ENCODE peak calls at places on chromosomes 13 and 19, in ten cellular contexts. Y, N, S, K, B, O, G, A, L and F are unnamed samples. For H3K4me1, the result is how much of the 10 kb centered on the place peaks cover.

GRCh38 chr13:99067160-99067985 is 89.5 kb upstream of the DOCK9 start:
- DNase-seq in N (no peak), L (no peak), O (peak), G (no peak), S (no peak), A (no peak), B (no peak), K (no peak), Y (no peak), F (no peak)

GRCh38 chr19:47350599-47350998 is 1.5 kb downstream of the DHX34 start:
- DNase-seq in O (no peak), S (no peak), Y (no peak), N (no peak), K (no peak), A (no peak), L (no peak), G (no peak), B (no peak), F (no peak)

GRCh38 chr19:32199501-32200040 is 145.8 kb upstream of the ZNF507 start:
- DNase-seq in N (no peak), S (no peak), A (no peak), L (no peak), K (no peak), G (no peak), Y (no peak), O (no peak), B (no peak), F (no peak)

GRCh38 chr19:28701491-28701890 is 511.5 kb downstream of the UQCRFS1 start:
- DNase-seq in O (no peak), B (no peak), G (no peak), A (no peak), L (no peak), Y (no peak), S (no peak), K (no peak), N (no peak), F (no peak)

GRCh38 chr13:64753606-64754005 is 2476.5 kb downstream of the PCDH9 start:
- DNase-seq in S (no peak), O (no peak), L (no peak), G (no peak), B (no peak), A (no peak), K (no peak), N (no peak), Y (no peak), F (no peak)

GRCh38 chr19:4425531-4425930 is 23.1 kb downstream of the CHAF1A start:
- DNase-seq in A (no peak), S (no peak), L (no peak), G (no peak), O (no peak), K (no peak), N (no peak), B (no peak), Y (no peak), F (no peak)

GRCh38 chr19:4913996-4914735 is 4.9 kb downstream of the UHRF1 start:
- DNase-seq in O (no peak), S (no peak), K (peak), Y (no peak), B (no peak), N (no peak), A (no peak), L (no peak), G (no peak), F (no peak)

GRCh38 chr13:29514720-29515310 is 80.7 kb downstream of the SLC7A1 start:
- DNase-seq in K (no peak), N (no peak), S (no peak), Y (no peak), L (no peak), O (no peak), G (no peak), A (no peak), B (no peak), F (no peak)

GRCh38 chr13:35549481-35549880 is 73.0 kb upstream of the MAB21L1 start:
- DNase-seq in A (no peak), G (no peak), K (no peak), L (no peak), N (no peak), B (no peak), O (no peak), S (no peak), Y (no peak), F (no peak)

GRCh38 chr19:39082745-39083598 is 1.2 kb upstream of the ACP7 start:
- DNase-seq in N (no peak), G (no peak), O (no peak), A (no peak), Y (no peak), L (no peak), K (no peak), B (no peak), S (no peak), F (no peak)
- H3K4me3 ChIP-seq in N (no peak), G (no peak), O (peak), A (no peak), Y (no peak), L (no peak), K (no peak), B (no peak), S (peak), F (no peak)

DNA sequence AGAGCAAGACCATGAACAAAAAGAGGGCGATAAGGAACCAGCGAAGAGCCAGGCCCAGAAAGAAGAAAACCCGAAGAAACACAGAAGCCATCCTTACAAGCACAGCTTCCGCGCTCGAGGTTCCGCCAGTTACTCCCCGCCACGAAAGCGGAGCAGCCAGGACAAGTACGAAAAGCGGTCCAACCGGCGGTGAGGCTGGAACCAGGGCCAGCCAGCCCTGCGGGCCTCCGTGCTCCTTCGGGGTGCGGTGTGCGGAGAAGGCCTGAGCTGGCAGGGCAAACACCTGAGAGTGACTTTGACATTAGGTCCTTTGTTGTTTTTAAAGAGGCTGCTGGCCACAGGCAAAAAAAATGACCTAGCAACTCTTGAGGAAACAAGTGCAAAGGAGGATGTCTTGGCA is 44.1 kb downstream of the POLR1D start:
- DNase-seq in S (no peak), L (no peak), N (no peak), Y (no peak), A (no peak), B (no peak), O (no peak), K (no peak), G (no peak), F (no peak)
- H3K4me1 ChIP-seq in S (under half), L (under half), N (under half), Y (under half), A (under half), B (under half), O (under half), K (under half), G (under half), F (under half)

DNA sequence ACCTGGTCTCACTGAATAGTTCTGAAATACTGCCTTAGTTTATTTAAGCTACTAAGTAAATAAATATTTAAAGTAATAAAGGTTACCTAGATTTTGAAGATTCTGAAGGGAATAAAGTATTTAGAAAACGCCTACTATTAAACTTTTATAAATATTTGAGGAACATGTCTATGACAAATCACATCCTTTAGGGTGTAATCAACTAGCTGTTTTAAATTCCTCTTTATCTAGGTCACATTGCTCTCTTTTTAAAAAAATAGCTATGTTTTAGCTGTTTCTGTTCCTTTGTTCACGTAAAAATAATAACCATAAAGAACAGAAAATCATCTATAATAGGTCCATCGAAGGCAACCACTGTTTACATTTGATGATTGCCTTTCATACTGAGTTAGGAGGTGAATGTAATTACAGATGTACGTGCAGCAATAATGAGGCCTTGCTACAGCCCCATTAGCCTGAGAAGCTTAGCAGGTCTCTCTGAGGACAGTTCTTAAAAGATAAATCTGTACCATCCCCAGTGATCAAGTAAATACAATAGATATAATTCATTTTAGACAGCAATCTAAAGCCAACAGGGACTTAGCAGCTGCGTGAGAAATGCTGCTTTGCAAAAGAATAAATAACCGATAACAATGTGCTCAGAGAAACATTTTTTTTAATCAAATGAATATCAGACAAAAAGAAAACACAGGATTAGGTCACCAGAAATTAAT is 449.5 kb downstream of the LIG4 start:
- DNase-seq in O (no peak), Y (no peak), A (no peak), S (no peak), L (no peak), B (no peak), N (no peak), G (no peak), K (no peak), F (no peak)
- H3K4me3 ChIP-seq in O (no peak), Y (no peak), A (no peak), S (no peak), L (no peak), B (no peak), N (no peak), G (no peak), K (no peak), F (no peak)

DNA sequence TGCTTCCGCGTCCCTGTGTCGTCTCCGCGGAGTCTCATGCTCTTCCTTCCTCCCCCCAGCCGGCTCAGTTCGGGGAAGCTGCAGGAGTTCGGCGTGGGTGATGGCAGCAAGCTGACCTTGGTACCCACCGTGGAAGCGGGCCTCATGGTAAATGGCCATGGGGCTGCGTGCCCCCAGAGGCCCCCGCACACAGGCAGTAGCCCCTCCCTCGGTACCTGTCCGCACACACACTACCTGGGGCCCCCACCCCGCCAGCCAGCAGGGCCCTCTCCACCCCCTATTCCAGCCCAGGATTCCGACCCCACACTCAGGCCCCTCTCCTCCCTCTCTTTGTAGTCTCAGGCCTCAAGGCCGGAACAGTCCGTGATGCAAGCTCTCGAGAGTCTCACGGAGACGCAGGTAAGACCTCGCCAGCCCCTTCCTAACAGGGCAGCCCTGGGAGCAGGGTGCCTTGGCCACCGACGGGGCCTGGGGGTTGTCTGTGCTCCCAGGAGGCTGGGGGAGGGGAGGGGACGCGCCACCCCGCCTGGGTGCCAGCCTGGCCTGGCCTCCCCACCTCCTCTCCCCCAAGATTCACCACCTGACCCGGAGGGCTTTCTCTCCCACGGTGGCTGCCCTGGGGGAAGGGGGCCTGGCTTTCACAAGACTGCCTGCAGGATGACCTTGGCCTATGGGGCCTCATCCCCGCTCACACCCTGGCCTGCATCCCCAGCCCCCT is 3.3 kb downstream of the MIDN start:
- DNase-seq in N (no peak), G (peak), K (peak), A (no peak), B (peak), S (peak), O (peak), L (peak), Y (no peak), F (no peak)
- H3K4me1 ChIP-seq in N (under half), G (half or more), K (half or more), A (half or more), B (half or more), S (half or more), O (under half), L (under half), Y (under half), F (half or more)

GRCh38 chr19:2866495-2867024 is 575 bp upstream of the ZNF556 start:
- DNase-seq in G (no peak), S (no peak), K (no peak), O (no peak), Y (no peak), B (no peak), A (no peak), N (no peak), L (no peak), F (no peak)
- H3K4me3 ChIP-seq in G (no peak), S (peak), K (no peak), O (no peak), Y (no peak), B (no peak), A (no peak), N (no peak), L (no peak), F (no peak)

GRCh38 chr13:41956272-41956671 is 4.6 kb downstream of the VWA8 start:
- DNase-seq in A (no peak), O (no peak), B (no peak), Y (no peak), N (no peak), G (no peak), S (no peak), K (no peak), L (no peak), F (no peak)

GRCh38 chr13:41952749-41953148 is 8.2 kb downstream of the VWA8 start:
- DNase-seq in K (no peak), G (no peak), Y (no peak), L (no peak), A (no peak), O (no peak), S (no peak), N (no peak), B (no peak), F (no peak)

GRCh38 chr13:41955605-41956004 is 5.3 kb downstream of the VWA8 start:
- DNase-seq in N (no peak), O (no peak), A (peak), G (no peak), B (no peak), Y (no peak), S (no peak), K (no peak), L (no peak), F (no peak)

DNA sequence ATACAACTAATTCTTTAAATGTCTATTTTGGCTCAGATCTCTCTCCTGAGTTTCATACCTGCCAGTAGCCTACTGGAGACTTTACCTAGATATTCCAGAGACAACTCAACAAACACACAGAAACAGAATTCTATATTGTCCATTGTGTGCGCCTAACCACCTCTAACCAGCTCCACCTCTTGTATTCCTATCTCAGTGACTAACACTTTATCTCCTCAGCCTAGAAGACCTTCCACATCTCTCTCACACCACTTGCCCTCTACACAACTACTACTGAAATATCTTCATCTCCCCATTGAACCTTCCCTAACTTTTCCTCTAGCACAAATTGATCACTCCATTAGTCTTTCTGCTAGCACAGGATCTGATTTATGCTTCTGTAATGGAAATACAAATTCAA is 6.7 kb downstream of the VWA8 start:
- DNase-seq in B (no peak), K (no peak), N (no peak), S (no peak), O (no peak), A (no peak), Y (no peak), G (no peak), L (no peak), F (no peak)
- H3K4me1 ChIP-seq in B (under half), K (under half), N (under half), S (under half), O (under half), A (under half), Y (under half), G (under half), L (under half), F (under half)

GRCh38 chr13:98018293-98018692 is 64.8 kb downstream of the IPO5 start:
- DNase-seq in B (no peak), L (no peak), A (no peak), G (no peak), O (no peak), K (no peak), S (no peak), Y (no peak), N (no peak), F (no peak)
- H3K4me3 ChIP-seq in B (no peak), L (no peak), A (no peak), G (no peak), O (no peak), K (no peak), S (no peak), Y (no peak), N (no peak), F (no peak)

GRCh38 chr13:45828253-45828968 is 23.1 kb downstream of the SIAH3 start:
- DNase-seq in L (no peak), G (no peak), K (no peak), Y (no peak), O (no peak), B (no peak), N (no peak), A (no peak), S (no peak), F (no peak)
- H3K4me1 ChIP-seq in L (under half), G (under half), K (under half), Y (under half), O (under half), B (under half), N (under half), A (under half), S (under half), F (under half)